ENCODE peak calls at places on chromosomes 3 and 15, in nine cellular contexts. N, T, Q, D, O, U, V, J and A are unnamed samples.

GRCh38 chr3:13002398-13003124 is 70.7 kb downstream of the IQSEC1 start:
- ATAC-seq in Q (peak), U (no peak), D (peak), J (peak), O (no peak), N (no peak), T (peak), V (no peak), A (peak)

GRCh38 chr15:58410353-58410752 is 21.4 kb upstream of the LIPC start:
- ATAC-seq in Q (peak), T (peak), D (peak), U (peak), O (no peak), J (peak), V (peak), N (no peak), A (no peak)

GRCh38 chr3:188194327-188194726 is 40.4 kb downstream of the LPP start:
- ATAC-seq in O (no peak), N (peak), J (no peak), V (no peak), D (no peak), T (no peak), Q (no peak), U (no peak), A (no peak)

GRCh38 chr3:46835059-46835458 is 28.2 kb downstream of the MYL3 start:
- ATAC-seq in J (no peak), Q (no peak), V (no peak), N (no peak), O (no peak), T (no peak), U (peak), D (no peak), A (no peak)

GRCh38 chr15:65985387-65985786 is 116.1 kb downstream of the RAB11A start:
- ATAC-seq in D (no peak), U (no peak), Q (no peak), O (no peak), V (no peak), J (no peak), N (no peak), T (no peak), A (no peak)

GRCh38 chr15:95916568-95916967 is 413.9 kb upstream of the NR2F2 start:
- ATAC-seq in J (no peak), U (no peak), V (no peak), D (no peak), T (no peak), O (no peak), Q (no peak), N (no peak), A (no peak)

GRCh38 chr3:149042766-149043386 is 43.5 kb downstream of the HLTF start:
- ATAC-seq in U (no peak), V (no peak), D (peak), O (no peak), T (peak), J (peak), Q (peak), N (no peak), A (peak)

GRCh38 chr3:172043233-172043632 is 3.9 kb downstream of the FNDC3B start:
- ATAC-seq in V (no peak), T (no peak), O (no peak), D (no peak), N (no peak), J (no peak), Q (no peak), U (no peak), A (no peak)

GRCh38 chr3:143585720-143586456 is 262.4 kb downstream of the SLC9A9 start:
- ATAC-seq in T (no peak), U (peak), Q (peak), N (peak), J (no peak), O (peak), V (no peak), D (peak), A (no peak)

GRCh38 chr3:65411367-65411766 is 627.4 kb downstream of the MAGI1 start:
- ATAC-seq in D (no peak), O (no peak), N (no peak), J (no peak), T (no peak), Q (no peak), U (no peak), V (no peak), A (no peak)

GRCh38 chr3:49812916-49813496 is 747 bp downstream of the UBA7 start:
- ATAC-seq in J (no peak), V (peak), U (peak), N (peak), T (no peak), O (peak), D (peak), Q (no peak), A (no peak)

GRCh38 chr3:106215047-106215446 is 346.2 kb upstream of the CBLB start:
- ATAC-seq in V (no peak), D (peak), Q (peak), O (no peak), J (no peak), N (no peak), T (no peak), U (no peak), A (peak)

GRCh38 chr3:166013073-166013679 is 176.0 kb upstream of the BCHE start:
- ATAC-seq in U (no peak), T (no peak), J (no peak), Q (no peak), O (no peak), V (peak), N (no peak), D (no peak), A (no peak)

GRCh38 chr3:181354140-181354539 is 357.6 kb upstream of the SOX2 start:
- ATAC-seq in Q (no peak), N (no peak), T (no peak), D (no peak), U (no peak), V (no peak), O (no peak), J (no peak), A (no peak)

GRCh38 chr15:52464478-52464877 is 64.2 kb downstream of the MYO5A start:
- ATAC-seq in O (peak), N (no peak), V (no peak), D (peak), Q (peak), U (peak), T (peak), J (peak), A (peak)

GRCh38 chr15:67013696-67014095 is 51.7 kb upstream of the SMAD3 start:
- ATAC-seq in T (no peak), U (no peak), Q (no peak), N (no peak), O (peak), J (no peak), D (no peak), V (no peak), A (no peak)

GRCh38 chr3:99751649-99752048 is 66.0 kb upstream of the CMSS1 start:
- ATAC-seq in T (no peak), Q (no peak), J (no peak), D (no peak), N (no peak), O (no peak), U (no peak), V (no peak), A (no peak)

GRCh38 chr3:62567097-62568021 is 194.0 kb upstream of the FEZF2 start:
- ATAC-seq in U (peak), V (no peak), O (peak), N (peak), D (no peak), J (no peak), Q (no peak), T (no peak), A (no peak)

GRCh38 chr3:60133269-60133877 is 1083.5 kb upstream of the CFAP20DC start:
- ATAC-seq in T (no peak), O (no peak), J (no peak), U (peak), D (no peak), Q (no peak), N (no peak), V (no peak), A (no peak)

GRCh38 chr3:27585429-27585828 is 101.2 kb upstream of the SLC4A7 start:
- ATAC-seq in N (no peak), O (no peak), V (no peak), U (no peak), D (no peak), T (no peak), Q (no peak), J (no peak), A (no peak)

GRCh38 chr3:196914866-196915265 is 27.5 kb downstream of the NCBP2 start:
- ATAC-seq in T (no peak), D (no peak), O (no peak), Q (no peak), N (no peak), U (no peak), V (no peak), J (no peak), A (no peak)

GRCh38 chr15:68010366-68010765 is 43.7 kb upstream of the PIAS1 start:
- ATAC-seq in N (no peak), T (no peak), U (no peak), Q (no peak), D (no peak), O (no peak), V (no peak), J (no peak), A (no peak)

GRCh38 chr15:75682181-75683135 is 30.2 kb downstream of the CSPG4 start:
- ATAC-seq in N (no peak), O (no peak), D (no peak), J (no peak), T (no peak), V (peak), Q (no peak), U (no peak), A (no peak)

GRCh38 chr15:63462053-63462452 is 42.3 kb upstream of the USP3 start:
- ATAC-seq in T (no peak), D (no peak), U (peak), J (no peak), Q (no peak), N (no peak), O (no peak), V (no peak), A (no peak)

GRCh38 chr3:128238100-128238459 is 84.8 kb downstream of the EEFSEC start:
- ATAC-seq in O (no peak), J (no peak), V (peak), D (no peak), U (no peak), N (no peak), Q (no peak), T (no peak), A (no peak)

GRCh38 chr15:101481917-101482525 is 7.5 kb downstream of the PCSK6 start:
- ATAC-seq in V (peak), N (no peak), J (no peak), Q (no peak), T (no peak), D (no peak), U (no peak), O (no peak), A (no peak)

GRCh38 chr3:120364821-120365220 is 15.7 kb upstream of the LRRC58 start:
- ATAC-seq in T (no peak), D (no peak), J (no peak), O (no peak), N (no peak), Q (no peak), V (no peak), U (no peak), A (no peak)

GRCh38 chr15:67199391-67199790 is 55.1 kb downstream of the AAGAB start:
- ATAC-seq in U (no peak), Q (no peak), O (no peak), T (no peak), D (no peak), V (no peak), N (no peak), J (no peak), A (no peak)

GRCh38 chr3:173755161-173755560 is 357.6 kb downstream of the NLGN1 start:
- ATAC-seq in D (no peak), N (no peak), T (no peak), Q (no peak), V (no peak), U (no peak), J (no peak), O (no peak), A (no peak)

GRCh38 chr3:58486036-58486435 is 5.9 kb upstream of the KCTD6 start:
- ATAC-seq in O (no peak), T (no peak), D (no peak), N (no peak), U (no peak), J (no peak), V (peak), Q (no peak), A (no peak)

GRCh38 chr15:33678606-33679005 is 289.7 kb upstream of the CHRM5 start:
- ATAC-seq in J (no peak), O (no peak), U (no peak), T (no peak), D (no peak), V (peak), N (no peak), Q (no peak), A (no peak)

GRCh38 chr3:12759097-12759679 is at the start of gene TMEM40:
- ATAC-seq in O (peak), V (no peak), D (no peak), J (no peak), U (peak), Q (no peak), N (no peak), T (no peak), A (no peak)

GRCh38 chr3:69531975-69532827 is 146.3 kb upstream of the FRMD4B start:
- ATAC-seq in V (no peak), O (no peak), U (no peak), T (no peak), Q (no peak), D (no peak), N (no peak), J (no peak), A (no peak)

GRCh38 chr15:91887321-91887720 is 33.8 kb downstream of the SLCO3A1 start:
- ATAC-seq in D (no peak), V (no peak), T (no peak), Q (no peak), J (no peak), N (no peak), U (no peak), O (no peak), A (no peak)

GRCh38 chr15:78206326-78207109 is 27.8 kb downstream of the ACSBG1 start:
- ATAC-seq in T (no peak), J (no peak), U (no peak), V (no peak), D (no peak), Q (no peak), O (no peak), N (no peak), A (no peak)

GRCh38 chr3:51975857-51976549 is 1.1 kb downstream of the ABHD14A start:
- ATAC-seq in T (no peak), N (peak), U (peak), V (no peak), J (no peak), Q (no peak), O (peak), D (no peak), A (no peak)

GRCh38 chr3:42980909-42981308 is 1.8 kb downstream of the GASK1A start:
- ATAC-seq in O (no peak), T (no peak), N (no peak), U (peak), Q (no peak), V (peak), D (no peak), J (no peak), A (no peak)

GRCh38 chr15:40048155-40048792 is 9.3 kb upstream of the SRP14 start:
- ATAC-seq in D (no peak), T (no peak), N (peak), U (no peak), V (no peak), Q (no peak), O (peak), J (peak), A (no peak)

GRCh38 chr3:16359331-16359730 is 94.3 kb downstream of the OXNAD1 start:
- ATAC-seq in N (peak), O (peak), D (no peak), Q (no peak), V (peak), T (no peak), J (no peak), U (no peak), A (no peak)